ENCODE peak calls at places on chromosomes 7 and 10, in five cellular contexts. S is neural crest cell, C is hepatocyte, P is T-cell, H is RPMI7951. L is an unnamed sample.

GRCh38 chr7:159022238-159022993 is 122.3 kb downstream of the VIPR2 start:
- DNase-seq in S (no peak), C (peak; percentile 35), P (no peak), H (peak; percentile 39), L (peak; percentile 33)

GRCh38 chr7:117157121-117157870 is 165.6 kb downstream of the WNT2 start:
- DNase-seq in S (no peak), C (peak; percentile 41), P (no peak), H (peak; percentile 95), L (peak; percentile 67)

GRCh38 chr7:6614941-6615737 is at the start of gene ZNF853:
- DNase-seq in S (peak; percentile 35), C (peak; percentile 46), P (peak; percentile 25), H (no peak), L (no peak)

GRCh38 chr10:8511026-8511425 is 456.5 kb downstream of the GATA3 start:
- DNase-seq in S (no peak), C (no peak), P (no peak), H (no peak), L (no peak)

GRCh38 chr7:113087278-113087998 is 811 bp upstream of the GPR85 start:
- DNase-seq in S (no peak), C (peak; percentile 41), P (no peak), H (peak; percentile 92), L (peak; percentile 47)

GRCh38 chr7:70346844-70347462 is 748.7 kb downstream of the AUTS2 start:
- DNase-seq in S (no peak), C (no peak), P (no peak), H (no peak), L (no peak)

GRCh38 chr7:150992833-150993302 is 2.1 kb downstream of the NOS3 start:
- DNase-seq in S (peak; percentile 68), C (peak; percentile 61), P (no peak), H (peak; percentile 25), L (peak; percentile 78)

GRCh38 chr7:2921748-2922147 is 77.6 kb upstream of the GNA12 start:
- DNase-seq in S (peak; percentile 30), C (no peak), P (no peak), H (no peak), L (peak; percentile 58)

GRCh38 chr7:1323178-1324027 is 90.7 kb downstream of the UNCX start:
- DNase-seq in S (peak; percentile 39), C (no peak), P (no peak), H (no peak), L (no peak)

GRCh38 chr7:25857376-25858067 is 294.5 kb upstream of the NFE2L3 start:
- DNase-seq in S (peak; percentile 20), C (peak; percentile 87), P (no peak), H (peak; percentile 75), L (peak; percentile 23)

GRCh38 chr10:133035952-133036351 is 51.8 kb upstream of the ADGRA1 start:
- DNase-seq in S (no peak), C (no peak), P (no peak), H (no peak), L (no peak)

GRCh38 chr10:83166344-83166743 is 973.0 kb upstream of the GHITM start:
- DNase-seq in S (peak; percentile 15), C (peak; percentile 34), P (no peak), H (peak; percentile 24), L (peak; percentile 25)

GRCh38 chr7:126022452-126022851 is 1092.8 kb upstream of the POT1 start:
- DNase-seq in S (no peak), C (no peak), P (no peak), H (no peak), L (no peak)

GRCh38 chr7:47792521-47793121 is 155.6 kb downstream of the PKD1L1 start:
- DNase-seq in S (no peak), C (no peak), P (no peak), H (peak; percentile 55), L (peak; percentile 76)

GRCh38 chr7:12570148-12570528 is 382 bp upstream of the SCIN start:
- DNase-seq in S (no peak), C (peak; percentile 57), P (no peak), H (no peak), L (no peak)

GRCh38 chr7:6558837-6559236 is 7.6 kb upstream of the GRID2IP start:
- DNase-seq in S (no peak), C (peak; percentile 49), P (no peak), H (peak; percentile 69), L (peak; percentile 91)

GRCh38 chr10:97761331-97761865 is 10.4 kb downstream of the SFRP5 start:
- DNase-seq in S (no peak), C (no peak), P (no peak), H (no peak), L (no peak)

GRCh38 chr7:136452948-136453347 is 415.5 kb upstream of the CHRM2 start:
- DNase-seq in S (no peak), C (no peak), P (no peak), H (no peak), L (no peak)

GRCh38 chr7:108525327-108525984 is 479 bp downstream of the PNPLA8 start:
- DNase-seq in S (no peak), C (peak; percentile 85), P (no peak), H (peak; percentile 88), L (peak; percentile 92)